ENCODE peak calls at places on chromosomes 12 and 14, in seven cellular contexts. A, W, L, U, S, G and Q are unnamed samples.
A peak's percentile ranks its signal among the peaks of the same experiment; 100 is the strongest.

GRCh38 chr14:90545966-90546751 is 149.3 kb downstream of the CALM1 start:
- ATAC-seq in S (no peak), L (peak; percentile 77), G (no peak), A (peak; percentile 90), U (no peak), W (no peak), Q (no peak)

GRCh38 chr14:68922201-68922613 is 56.9 kb downstream of the ACTN1 start:
- ATAC-seq in A (peak; percentile 33), S (no peak), W (no peak), L (peak; percentile 19), G (no peak), U (no peak), Q (no peak)

GRCh38 chr14:96249016-96249415 is 7.0 kb upstream of the BDKRB1 start:
- ATAC-seq in A (peak; percentile 16), G (no peak), L (peak; percentile 40), U (peak; percentile 41), W (no peak), S (no peak), Q (no peak)

GRCh38 chr12:106023034-106023433 is 115.7 kb downstream of the NUAK1 start:
- ATAC-seq in A (no peak), L (no peak), S (no peak), U (no peak), G (no peak), W (no peak), Q (no peak)

GRCh38 chr14:75141062-75141461 is 14.2 kb upstream of the NEK9 start:
- ATAC-seq in U (no peak), L (no peak), W (no peak), G (no peak), A (no peak), S (no peak), Q (no peak)

GRCh38 chr12:46410495-46410894 is 37.9 kb upstream of the SLC38A2 start:
- ATAC-seq in L (no peak), U (no peak), A (peak; percentile 82), G (no peak), W (no peak), S (no peak), Q (no peak)

GRCh38 chr12:63898764-63899337 is 54.4 kb downstream of the SRGAP1 start:
- ATAC-seq in W (no peak), L (peak; percentile 60), S (no peak), G (no peak), A (no peak), U (no peak), Q (no peak)

GRCh38 chr12:19036673-19037357 is 92.7 kb upstream of the PLEKHA5 start:
- ATAC-seq in A (peak; percentile 77), G (no peak), W (no peak), S (no peak), U (peak; percentile 60), L (no peak), Q (no peak)

GRCh38 chr12:114770323-114770722 is 86.3 kb upstream of the TBX3 start:
- ATAC-seq in W (no peak), L (no peak), S (no peak), A (no peak), G (no peak), U (no peak), Q (no peak)

GRCh38 chr12:51262758-51263177 is 7.4 kb downstream of the SMAGP start:
- ATAC-seq in G (peak; percentile 90), A (no peak), W (peak; percentile 46), L (peak; percentile 98), U (no peak), S (peak; percentile 30), Q (no peak)

GRCh38 chr12:124720687-124721500 is 142.8 kb downstream of the SCARB1 start:
- ATAC-seq in S (no peak), G (no peak), W (no peak), A (peak; percentile 51), U (no peak), L (peak; percentile 74), Q (no peak)

GRCh38 chr14:64841121-64841611 is 38.5 kb downstream of the SPTB start:
- ATAC-seq in U (no peak), A (peak; percentile 62), G (peak; percentile 45), W (no peak), S (no peak), L (no peak), Q (no peak)

GRCh38 chr14:71855399-71856036 is 76.7 kb upstream of the RGS6 start:
- ATAC-seq in L (no peak), U (peak; percentile 53), S (no peak), W (no peak), G (no peak), A (no peak), Q (no peak)